ENCODE peak calls at places on chromosome 2, in six cellular contexts. One of them, this sample, is unnamed.

GRCh38 chr2:11698009-11698922 is 28.3 kb upstream of the NTSR2 start:
- DNase-seq in H1: no peak
- DNase-seq in HCT116: no peak
- DNase-seq in lower leg skin: peak; percentile 95
- DNase-seq in thyroid gland: peak; percentile 64
- DNase-seq in H54: peak; percentile 59
- DNase-seq in this sample: no peak

GRCh38 chr2:158845444-158845843 is 50.3 kb downstream of the DAPL1 start:
- DNase-seq in H1: no peak
- DNase-seq in HCT116: no peak
- DNase-seq in lower leg skin: no peak
- DNase-seq in thyroid gland: no peak
- DNase-seq in H54: no peak
- DNase-seq in this sample: no peak

GRCh38 chr2:238172439-238172838 is 13.7 kb downstream of the ERFE start:
- DNase-seq in H1: no peak
- DNase-seq in HCT116: no peak
- DNase-seq in lower leg skin: peak; percentile 36
- DNase-seq in thyroid gland: no peak
- DNase-seq in H54: no peak
- DNase-seq in this sample: no peak

GRCh38 chr2:231046908-231047269 is 9.6 kb downstream of the C2orf72 start:
- DNase-seq in H1: no peak
- DNase-seq in HCT116: no peak
- DNase-seq in lower leg skin: no peak
- DNase-seq in thyroid gland: no peak
- DNase-seq in H54: no peak
- DNase-seq in this sample: no peak

GRCh38 chr2:106104332-106105062 is 89.6 kb downstream of the UXS1 start:
- DNase-seq in H1: peak; percentile 67
- DNase-seq in HCT116: peak; percentile 44
- DNase-seq in lower leg skin: peak; percentile 89
- DNase-seq in thyroid gland: peak; percentile 60
- DNase-seq in H54: peak; percentile 61
- DNase-seq in this sample: peak; percentile 61

GRCh38 chr2:107025869-107026380 is 140.0 kb upstream of the ST6GAL2 start:
- DNase-seq in H1: no peak
- DNase-seq in HCT116: no peak
- DNase-seq in lower leg skin: no peak
- DNase-seq in thyroid gland: no peak
- DNase-seq in H54: no peak
- DNase-seq in this sample: no peak

GRCh38 chr2:234050455-234051135 is at the start of gene SPP2:
- DNase-seq in H1: no peak
- DNase-seq in HCT116: no peak
- DNase-seq in lower leg skin: no peak
- DNase-seq in thyroid gland: no peak
- DNase-seq in H54: no peak
- DNase-seq in this sample: no peak

GRCh38 chr2:133812826-133813617 is 244.8 kb upstream of the NCKAP5 start:
- DNase-seq in H1: no peak
- DNase-seq in HCT116: peak; percentile 65
- DNase-seq in lower leg skin: no peak
- DNase-seq in thyroid gland: no peak
- DNase-seq in H54: peak; percentile 20
- DNase-seq in this sample: no peak

GRCh38 chr2:179946810-179947485 is 60.1 kb downstream of the CWC22 start:
- DNase-seq in H1: no peak
- DNase-seq in HCT116: no peak
- DNase-seq in lower leg skin: no peak
- DNase-seq in thyroid gland: no peak
- DNase-seq in H54: no peak
- DNase-seq in this sample: no peak

GRCh38 chr2:187338679-187339121 is 109.4 kb downstream of the CALCRL start:
- DNase-seq in H1: no peak
- DNase-seq in HCT116: no peak
- DNase-seq in lower leg skin: peak; percentile 71
- DNase-seq in thyroid gland: no peak
- DNase-seq in H54: no peak
- DNase-seq in this sample: no peak

GRCh38 chr2:229201522-229201921 is 69.6 kb downstream of the PID1 start:
- DNase-seq in H1: no peak
- DNase-seq in HCT116: no peak
- DNase-seq in lower leg skin: no peak
- DNase-seq in thyroid gland: no peak
- DNase-seq in H54: no peak
- DNase-seq in this sample: no peak

GRCh38 chr2:26845021-26845420 is 2.9 kb upstream of the DPYSL5 start:
- DNase-seq in H1: no peak
- DNase-seq in HCT116: no peak
- DNase-seq in lower leg skin: peak; percentile 63
- DNase-seq in thyroid gland: no peak
- DNase-seq in H54: no peak
- DNase-seq in this sample: no peak

GRCh38 chr2:176488446-176488845 is 219.2 kb downstream of the MTX2 start:
- DNase-seq in H1: no peak
- DNase-seq in HCT116: no peak
- DNase-seq in lower leg skin: no peak
- DNase-seq in thyroid gland: no peak
- DNase-seq in H54: no peak
- DNase-seq in this sample: no peak

GRCh38 chr2:241546771-241547498 is 11.6 kb upstream of the BOK start:
- DNase-seq in H1: no peak
- DNase-seq in HCT116: no peak
- DNase-seq in lower leg skin: no peak
- DNase-seq in thyroid gland: no peak
- DNase-seq in H54: peak; percentile 77
- DNase-seq in this sample: no peak

GRCh38 chr2:36361396-36361795 is 5.8 kb downstream of the CRIM1 start:
- DNase-seq in H1: no peak
- DNase-seq in HCT116: no peak
- DNase-seq in lower leg skin: no peak
- DNase-seq in thyroid gland: no peak
- DNase-seq in H54: no peak
- DNase-seq in this sample: no peak

GRCh38 chr2:143758629-143759330 is 629.6 kb downstream of the ARHGAP15 start:
- DNase-seq in H1: no peak
- DNase-seq in HCT116: no peak
- DNase-seq in lower leg skin: no peak
- DNase-seq in thyroid gland: no peak
- DNase-seq in H54: no peak
- DNase-seq in this sample: no peak

GRCh38 chr2:163173591-163173990 is 335.0 kb upstream of the KCNH7 start:
- DNase-seq in H1: no peak
- DNase-seq in HCT116: no peak
- DNase-seq in lower leg skin: no peak
- DNase-seq in thyroid gland: no peak
- DNase-seq in H54: no peak
- DNase-seq in this sample: no peak

GRCh38 chr2:204576580-204576979 is 31.3 kb downstream of the PARD3B start:
- DNase-seq in H1: no peak
- DNase-seq in HCT116: no peak
- DNase-seq in lower leg skin: no peak
- DNase-seq in thyroid gland: no peak
- DNase-seq in H54: no peak
- DNase-seq in this sample: no peak

GRCh38 chr2:64363848-64364247 is 90.1 kb upstream of the LGALSL start:
- DNase-seq in H1: no peak
- DNase-seq in HCT116: no peak
- DNase-seq in lower leg skin: peak; percentile 56
- DNase-seq in thyroid gland: no peak
- DNase-seq in H54: no peak
- DNase-seq in this sample: no peak

GRCh38 chr2:28356095-28356911 is 36.4 kb upstream of the FOSL2 start:
- DNase-seq in H1: no peak
- DNase-seq in HCT116: no peak
- DNase-seq in lower leg skin: peak; percentile 98
- DNase-seq in thyroid gland: peak; percentile 92
- DNase-seq in H54: peak; percentile 61
- DNase-seq in this sample: no peak

GRCh38 chr2:195967336-195967735 is 101.3 kb downstream of the DNAH7 start:
- DNase-seq in H1: no peak
- DNase-seq in HCT116: no peak
- DNase-seq in lower leg skin: no peak
- DNase-seq in thyroid gland: no peak
- DNase-seq in H54: no peak
- DNase-seq in this sample: no peak

GRCh38 chr2:5666798-5667197 is 25.4 kb upstream of the SOX11 start:
- DNase-seq in H1: no peak
- DNase-seq in HCT116: no peak
- DNase-seq in lower leg skin: no peak
- DNase-seq in thyroid gland: no peak
- DNase-seq in H54: no peak
- DNase-seq in this sample: no peak

GRCh38 chr2:2046497-2046896 is 284.6 kb downstream of the MYT1L start:
- DNase-seq in H1: no peak
- DNase-seq in HCT116: no peak
- DNase-seq in lower leg skin: no peak
- DNase-seq in thyroid gland: no peak
- DNase-seq in H54: no peak
- DNase-seq in this sample: no peak

GRCh38 chr2:98650998-98651397 is 42.6 kb downstream of the UNC50 start:
- DNase-seq in H1: no peak
- DNase-seq in HCT116: no peak
- DNase-seq in lower leg skin: no peak
- DNase-seq in thyroid gland: no peak
- DNase-seq in H54: no peak
- DNase-seq in this sample: no peak

GRCh38 chr2:71181316-71181715 is 45.6 kb downstream of the PAIP2B start:
- DNase-seq in H1: no peak
- DNase-seq in HCT116: no peak
- DNase-seq in lower leg skin: no peak
- DNase-seq in thyroid gland: no peak
- DNase-seq in H54: no peak
- DNase-seq in this sample: no peak

GRCh38 chr2:203097735-203098134 is 83.1 kb downstream of the NBEAL1 start:
- DNase-seq in H1: no peak
- DNase-seq in HCT116: peak; percentile 12
- DNase-seq in lower leg skin: no peak
- DNase-seq in thyroid gland: no peak
- DNase-seq in H54: no peak
- DNase-seq in this sample: no peak

GRCh38 chr2:95346236-95346737 is 49.1 kb downstream of the KCNIP3 start:
- DNase-seq in H1: no peak
- DNase-seq in HCT116: no peak
- DNase-seq in lower leg skin: peak; percentile 88
- DNase-seq in thyroid gland: peak; percentile 76
- DNase-seq in H54: peak; percentile 80
- DNase-seq in this sample: no peak

GRCh38 chr2:37973615-37974353 is 48.7 kb downstream of the RMDN2 start:
- DNase-seq in H1: no peak
- DNase-seq in HCT116: no peak
- DNase-seq in lower leg skin: no peak
- DNase-seq in thyroid gland: no peak
- DNase-seq in H54: no peak
- DNase-seq in this sample: no peak

GRCh38 chr2:50597206-50597605 is 434.7 kb downstream of the NRXN1 start:
- DNase-seq in H1: no peak
- DNase-seq in HCT116: no peak
- DNase-seq in lower leg skin: no peak
- DNase-seq in thyroid gland: no peak
- DNase-seq in H54: no peak
- DNase-seq in this sample: no peak

GRCh38 chr2:42810971-42811865 is 18.8 kb upstream of the HAAO start:
- DNase-seq in H1: peak; percentile 79
- DNase-seq in HCT116: no peak
- DNase-seq in lower leg skin: peak; percentile 94
- DNase-seq in thyroid gland: peak; percentile 66
- DNase-seq in H54: peak; percentile 48
- DNase-seq in this sample: peak; percentile 49
- TF ChIP-seq POLR2A in H1: no peak
- TF ChIP-seq POLR2A in HCT116: no peak
- TF ChIP-seq POLR2A in lower leg skin: no peak
- TF ChIP-seq POLR2A in thyroid gland: peak; percentile 44
- TF ChIP-seq POLR2A in H54: peak; percentile 25
- TF ChIP-seq POLR2A in this sample: no peak

DNA sequence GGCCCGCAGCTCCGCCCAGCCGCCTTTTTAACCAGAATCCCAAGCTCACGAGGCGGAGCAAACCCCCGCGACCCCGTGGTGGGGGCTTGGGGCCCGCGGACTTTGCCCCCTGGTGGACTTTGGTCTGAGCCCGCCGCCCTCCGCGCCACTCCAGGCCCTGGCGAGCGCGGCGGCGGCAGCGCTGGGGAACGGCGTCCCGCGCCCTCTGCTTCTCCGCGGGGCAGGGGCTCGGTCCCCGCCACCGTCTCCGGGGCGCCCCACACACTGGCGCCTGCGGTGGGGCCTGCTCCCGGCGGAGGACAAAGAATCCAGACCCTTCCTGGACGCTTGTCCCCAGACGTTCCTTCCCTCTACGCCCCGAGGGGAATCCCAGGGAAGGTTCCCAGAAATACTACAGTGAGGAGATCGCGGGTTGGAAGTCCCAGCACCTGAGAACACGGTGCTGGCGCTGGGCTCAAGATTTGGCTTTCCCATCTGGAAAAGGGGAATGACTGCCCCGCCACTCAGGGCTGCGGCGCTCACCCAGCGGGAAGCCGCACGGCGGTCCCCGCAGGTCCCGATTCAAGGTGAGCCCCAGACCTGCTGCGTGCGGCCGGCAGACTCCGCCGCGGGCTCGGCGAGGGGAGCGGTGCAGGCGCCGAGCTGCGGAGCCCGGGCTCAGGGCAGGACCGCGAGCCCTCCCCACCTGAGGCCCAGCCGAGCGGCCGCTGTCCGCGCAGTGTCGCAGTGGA is at the start of gene HAAO:
- DNase-seq in H1: peak; percentile 77
- DNase-seq in HCT116: no peak
- DNase-seq in lower leg skin: peak; percentile 91
- DNase-seq in thyroid gland: peak; percentile 49
- DNase-seq in H54: no peak
- DNase-seq in this sample: peak; percentile 57
- TF ChIP-seq POLR2A in H1: no peak
- TF ChIP-seq POLR2A in HCT116: no peak
- TF ChIP-seq POLR2A in lower leg skin: no peak
- TF ChIP-seq POLR2A in thyroid gland: peak; percentile 30
- TF ChIP-seq POLR2A in H54: no peak
- TF ChIP-seq POLR2A in this sample: peak; percentile 35

GRCh38 chr2:44291281-44292248 is 16.3 kb downstream of the SLC3A1 start:
- DNase-seq in H1: no peak
- DNase-seq in HCT116: peak; percentile 48
- DNase-seq in lower leg skin: no peak
- DNase-seq in thyroid gland: peak; percentile 83
- DNase-seq in H54: peak; percentile 38
- DNase-seq in this sample: no peak
- TF ChIP-seq POLR2A in H1: no peak
- TF ChIP-seq POLR2A in HCT116: no peak
- TF ChIP-seq POLR2A in lower leg skin: no peak
- TF ChIP-seq POLR2A in thyroid gland: no peak
- TF ChIP-seq POLR2A in H54: no peak
- TF ChIP-seq POLR2A in this sample: no peak

DNA sequence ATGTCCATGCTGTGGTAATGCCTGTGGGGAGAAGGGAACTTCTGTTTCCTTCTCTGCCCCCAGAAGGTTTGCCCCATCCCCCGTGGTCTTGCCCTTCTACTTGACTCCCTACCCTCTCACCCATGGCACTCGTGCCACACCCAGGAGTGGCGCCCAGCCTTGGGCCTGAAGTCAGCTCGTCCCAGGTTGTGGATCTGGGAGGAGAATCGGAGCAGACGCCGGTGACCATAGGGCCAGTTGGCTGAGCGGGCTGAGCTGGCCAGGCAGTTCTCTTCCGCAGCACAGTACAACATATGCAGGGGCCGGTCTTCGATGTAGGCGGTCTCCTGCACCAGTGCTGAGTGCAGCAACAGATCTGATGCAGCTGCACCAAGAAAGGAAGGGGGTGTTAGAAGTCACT is 4.7 kb downstream of the HTRA2 start:
- DNase-seq in H1: no peak
- DNase-seq in HCT116: no peak
- DNase-seq in lower leg skin: no peak
- DNase-seq in thyroid gland: no peak
- DNase-seq in H54: no peak
- DNase-seq in this sample: no peak
- TF ChIP-seq POLR2A in H1: no peak
- TF ChIP-seq POLR2A in HCT116: no peak
- TF ChIP-seq POLR2A in lower leg skin: no peak
- TF ChIP-seq POLR2A in thyroid gland: no peak
- TF ChIP-seq POLR2A in H54: peak; percentile 2
- TF ChIP-seq POLR2A in this sample: peak; percentile 12

This sample was measured in GM12892.